ENCODE peak calls at places on chromosomes 16 and 17, in four cellular contexts. Y is fibroblast of the aortic adventitia, P is NCI-H1092, O is EL. M is an unnamed sample.

GRCh38 chr16:89268987-89269735 is 51.7 kb downstream of the ZNF778 start:
- DNase-seq in O (peak), P (no peak), Y (peak), M (no peak)

GRCh38 chr17:47884905-47885735 is 10.9 kb upstream of the SP2 start:
- DNase-seq in Y (no peak), P (no peak), O (no peak), M (peak)

GRCh38 chr17:50575581-50576210 is 15.2 kb downstream of the CACNA1G start:
- DNase-seq in O (no peak), Y (no peak), P (no peak), M (no peak)

GRCh38 chr16:24858219-24859041 is 12.7 kb downstream of the SLC5A11 start:
- DNase-seq in Y (peak), P (no peak), O (peak), M (no peak)

GRCh38 chr17:20022701-20023100 is 13.5 kb downstream of the SPECC1 start:
- DNase-seq in O (no peak), P (no peak), Y (no peak), M (no peak)

GRCh38 chr16:48075398-48075797 is 80.4 kb downstream of the ABCC12 start:
- DNase-seq in O (peak), P (no peak), Y (peak), M (no peak)

GRCh38 chr17:70968302-70968701 is 799.0 kb downstream of the KCNJ2 start:
- DNase-seq in O (peak), Y (no peak), P (no peak), M (no peak)

GRCh38 chr16:27520982-27521673 is 28.6 kb downstream of the GTF3C1 start:
- DNase-seq in O (no peak), Y (peak), P (no peak), M (no peak)